ENCODE peak calls at places on chromosomes 11 and 22, in eight cellular contexts. C, X, V, T, L, O, R and I are unnamed samples.

GRCh38 chr22:22787805-22788459 is 99.7 kb upstream of the IGLL5 start:
- DNase-seq in C (peak), X (peak), V (peak), T (peak), L (peak), O (peak), R (no peak), I (peak)

GRCh38 chr22:17746916-17747315 is 27.4 kb downstream of the BID start:
- DNase-seq in C (no peak), X (no peak), V (no peak), T (no peak), L (no peak), O (no peak), R (no peak), I (no peak)

GRCh38 chr11:95339554-95339953 is 108.6 kb upstream of the SESN3 start:
- DNase-seq in C (peak), X (no peak), V (no peak), T (no peak), L (no peak), O (no peak), R (no peak), I (no peak)

GRCh38 chr11:1176224-1177019 is 18.7 kb downstream of the MUC5AC start:
- DNase-seq in C (no peak), X (no peak), V (no peak), T (no peak), L (no peak), O (no peak), R (no peak), I (no peak)

GRCh38 chr11:73983764-73984543 is 1.3 kb upstream of the UCP2 start:
- DNase-seq in C (no peak), X (no peak), V (no peak), T (no peak), L (no peak), O (no peak), R (no peak), I (no peak)

GRCh38 chr11:11396290-11397042 is 43.4 kb upstream of the CSNK2A3 start:
- DNase-seq in C (no peak), X (no peak), V (peak), T (no peak), L (no peak), O (peak), R (peak), I (peak)

GRCh38 chr11:12048936-12049790 is 40.7 kb upstream of the DKK3 start:
- DNase-seq in C (no peak), X (no peak), V (no peak), T (no peak), L (no peak), O (no peak), R (no peak), I (peak)

GRCh38 chr11:13868710-13869403 is 93.7 kb upstream of the SPON1 start:
- DNase-seq in C (no peak), X (no peak), V (no peak), T (peak), L (no peak), O (no peak), R (no peak), I (no peak)

GRCh38 chr22:49270595-49271368 is 556.9 kb downstream of the BRD1 start:
- DNase-seq in C (no peak), X (no peak), V (no peak), T (no peak), L (no peak), O (no peak), R (no peak), I (no peak)

GRCh38 chr22:41822289-41823057 is 10.4 kb upstream of the SREBF2 start:
- DNase-seq in C (peak), X (peak), V (peak), T (peak), L (no peak), O (peak), R (no peak), I (no peak)

GRCh38 chr22:37697540-37697835 is 640 bp downstream of the TRIOBP start:
- DNase-seq in C (no peak), X (no peak), V (no peak), T (no peak), L (no peak), O (no peak), R (no peak), I (no peak)

GRCh38 chr22:30289126-30289979 is at the start of gene CASTOR1:
- DNase-seq in C (peak), X (peak), V (peak), T (peak), L (peak), O (peak), R (peak), I (peak)

GRCh38 chr11:24932110-24933000 is 435.5 kb downstream of the LUZP2 start:
- DNase-seq in C (no peak), X (no peak), V (no peak), T (no peak), L (no peak), O (no peak), R (no peak), I (no peak)

GRCh38 chr22:28268176-28268575 is 349.1 kb upstream of the PITPNB start:
- DNase-seq in C (no peak), X (no peak), V (no peak), T (no peak), L (no peak), O (no peak), R (no peak), I (peak)

GRCh38 chr11:17489729-17490128 is 13.1 kb upstream of the ABCC8 start:
- DNase-seq in C (no peak), X (no peak), V (no peak), T (no peak), L (no peak), O (no peak), R (no peak), I (no peak)

GRCh38 chr22:44448271-44448780 is 49.7 kb downstream of the RTL6 start:
- DNase-seq in C (no peak), X (no peak), V (peak), T (no peak), L (no peak), O (peak), R (peak), I (peak)

GRCh38 chr22:49664371-49664881 is 163.2 kb downstream of the BRD1 start:
- DNase-seq in C (no peak), X (no peak), V (no peak), T (no peak), L (no peak), O (no peak), R (peak), I (no peak)

GRCh38 chr11:109236188-109236587 is 185.8 kb upstream of the C11orf87 start:
- DNase-seq in C (no peak), X (no peak), V (no peak), T (no peak), L (no peak), O (no peak), R (no peak), I (no peak)

GRCh38 chr11:63917685-63918523 is 940 bp upstream of the RCOR2 start:
- DNase-seq in C (peak), X (no peak), V (peak), T (no peak), L (no peak), O (peak), R (peak), I (no peak)

GRCh38 chr22:44445731-44446130 is 52.3 kb downstream of the RTL6 start:
- DNase-seq in C (no peak), X (no peak), V (no peak), T (no peak), L (no peak), O (no peak), R (peak), I (no peak)

GRCh38 chr11:86639172-86639571 is 33.2 kb downstream of the ME3 start:
- DNase-seq in C (no peak), X (no peak), V (no peak), T (no peak), L (no peak), O (peak), R (no peak), I (no peak)

GRCh38 chr22:24161909-24162308 is 19.4 kb upstream of the SUSD2 start:
- DNase-seq in C (no peak), X (no peak), V (no peak), T (no peak), L (no peak), O (no peak), R (no peak), I (no peak)

GRCh38 chr22:45572444-45572843 is 69.8 kb downstream of the FBLN1 start:
- DNase-seq in C (no peak), X (no peak), V (no peak), T (no peak), L (no peak), O (peak), R (no peak), I (no peak)

GRCh38 chr11:117829369-117829725 is 4.8 kb upstream of the FXYD2 start:
- DNase-seq in C (no peak), X (no peak), V (no peak), T (no peak), L (no peak), O (no peak), R (no peak), I (no peak)

GRCh38 chr22:26401726-26402125 is 27.3 kb upstream of the ASPHD2 start:
- DNase-seq in C (no peak), X (no peak), V (no peak), T (no peak), L (no peak), O (no peak), R (no peak), I (no peak)

GRCh38 chr11:104823638-104824037 is 74.6 kb downstream of the CASP12 start:
- DNase-seq in C (no peak), X (no peak), V (no peak), T (no peak), L (no peak), O (no peak), R (no peak), I (no peak)

GRCh38 chr11:47305734-47306483 is 36.0 kb downstream of the MADD start:
- DNase-seq in C (no peak), X (no peak), V (no peak), T (no peak), L (no peak), O (no peak), R (peak), I (no peak)

GRCh38 chr22:19751497-19752245 is 8.9 kb upstream of the TBX1 start:
- DNase-seq in C (no peak), X (no peak), V (no peak), T (no peak), L (no peak), O (no peak), R (no peak), I (no peak)

GRCh38 chr22:32836286-32836859 is 34.9 kb downstream of the TIMP3 start:
- DNase-seq in C (peak), X (no peak), V (peak), T (peak), L (peak), O (no peak), R (no peak), I (no peak)

GRCh38 chr11:121928597-121929580 is 187.1 kb downstream of the BLID start:
- DNase-seq in C (no peak), X (no peak), V (no peak), T (no peak), L (no peak), O (no peak), R (no peak), I (no peak)

GRCh38 chr11:95443386-95443785 is 212.4 kb upstream of the SESN3 start:
- DNase-seq in C (peak), X (no peak), V (no peak), T (no peak), L (no peak), O (no peak), R (no peak), I (no peak)

GRCh38 chr11:72091292-72091691 is 10.6 kb downstream of the LRRC51 start:
- DNase-seq in C (peak), X (no peak), V (no peak), T (peak), L (peak), O (peak), R (peak), I (peak)

GRCh38 chr11:122139595-122139866 is 23.5 kb upstream of the BLID start:
- DNase-seq in C (no peak), X (no peak), V (no peak), T (no peak), L (no peak), O (no peak), R (no peak), I (no peak)

GRCh38 chr11:76640540-76640939 is 30.0 kb downstream of the LRRC32 start:
- DNase-seq in C (no peak), X (no peak), V (no peak), T (no peak), L (no peak), O (no peak), R (no peak), I (no peak)

GRCh38 chr11:830295-831131 is 2.2 kb upstream of the CD151 start:
- DNase-seq in C (peak), X (no peak), V (no peak), T (no peak), L (peak), O (peak), R (peak), I (no peak)

GRCh38 chr11:123193742-123194141 is 1.3 kb downstream of the CLMP start:
- DNase-seq in C (no peak), X (no peak), V (no peak), T (no peak), L (no peak), O (no peak), R (no peak), I (no peak)

GRCh38 chr11:18721576-18722292 is 4.3 kb downstream of the IGSF22 start:
- DNase-seq in C (peak), X (no peak), V (peak), T (peak), L (peak), O (peak), R (no peak), I (no peak)

GRCh38 chr22:18156878-18157713 is 7.1 kb downstream of the USP18 start:
- DNase-seq in C (peak), X (no peak), V (peak), T (peak), L (peak), O (peak), R (peak), I (peak)